ENCODE peak calls at places on chromosome 22, in nine cellular contexts. O, K, W, R, M, V, T, H and X are unnamed samples.

GRCh38 chr22:45942344-45942743 is 34.6 kb downstream of the WNT7B start:
- DNase-seq in R (no peak), T (no peak), O (no peak), K (no peak), M (no peak), V (no peak), H (no peak), W (no peak), X (no peak)

GRCh38 chr22:41913842-41914534 is 886 bp downstream of the SHISA8 start:
- DNase-seq in R (peak), T (peak), K (peak), W (no peak), H (no peak), O (no peak), V (no peak), M (no peak), X (no peak)

GRCh38 chr22:38715176-38715764 is 9.5 kb downstream of the GTPBP1 start:
- DNase-seq in R (peak), W (no peak), T (no peak), O (no peak), K (no peak), V (no peak), M (no peak), H (no peak), X (no peak)

GRCh38 chr22:47163876-47164513 is 401.5 kb downstream of the TBC1D22A start:
- DNase-seq in R (peak), K (no peak), O (no peak), T (no peak), V (no peak), M (no peak), H (no peak), W (no peak), X (no peak)

GRCh38 chr22:19634206-19634536 is 80.1 kb upstream of the SEPTIN5 start:
- DNase-seq in K (no peak), V (no peak), W (no peak), H (no peak), M (no peak), T (no peak), O (peak), R (peak), X (no peak)

GRCh38 chr22:50032109-50032871 is 19.7 kb upstream of the IL17REL start:
- DNase-seq in O (peak), K (no peak), W (no peak), V (no peak), T (no peak), H (no peak), M (no peak), R (peak), X (no peak)

GRCh38 chr22:40237788-40238424 is 60.2 kb downstream of the TNRC6B start:
- DNase-seq in V (no peak), K (no peak), M (no peak), R (no peak), H (no peak), W (no peak), O (no peak), T (no peak), X (no peak)

GRCh38 chr22:46815132-46815531 is 52.7 kb downstream of the TBC1D22A start:
- DNase-seq in K (no peak), V (no peak), M (no peak), O (no peak), W (no peak), T (no peak), R (no peak), H (no peak), X (no peak)

GRCh38 chr22:31244044-31244942 is 32.2 kb downstream of the LIMK2 start:
- DNase-seq in O (peak), H (no peak), R (peak), T (peak), V (no peak), W (peak), M (no peak), K (no peak), X (no peak)

GRCh38 chr22:20469110-20469855 is 26.3 kb downstream of the KLHL22 start:
- DNase-seq in H (no peak), W (no peak), V (no peak), T (no peak), O (no peak), R (peak), M (no peak), K (no peak), X (no peak)

GRCh38 chr22:28658448-28658847 is 21.2 kb downstream of the TTC28 start:
- DNase-seq in W (no peak), H (no peak), V (no peak), O (no peak), R (no peak), K (no peak), T (no peak), M (no peak), X (no peak)

GRCh38 chr22:47605441-47605840 is 843.0 kb downstream of the TBC1D22A start:
- DNase-seq in M (no peak), T (no peak), R (no peak), K (no peak), O (peak), H (no peak), V (no peak), W (no peak), X (no peak)

GRCh38 chr22:39556970-39557811 is 13.4 kb upstream of the CACNA1I start:
- DNase-seq in T (peak), W (no peak), O (peak), V (no peak), M (no peak), K (no peak), H (peak), R (peak), X (peak)

GRCh38 chr22:24703101-24703500 is 71.4 kb downstream of the PIWIL3 start:
- DNase-seq in O (no peak), W (no peak), H (no peak), V (no peak), T (no peak), M (no peak), R (no peak), K (no peak), X (no peak)

GRCh38 chr22:36367066-36367465 is 20.7 kb downstream of the MYH9 start:
- DNase-seq in K (no peak), O (no peak), T (no peak), W (no peak), H (no peak), M (no peak), V (no peak), R (no peak), X (no peak)

GRCh38 chr22:17303840-17304779 is 65.2 kb upstream of the CECR2 start:
- DNase-seq in K (no peak), V (no peak), M (no peak), W (no peak), H (peak), R (no peak), O (no peak), T (no peak), X (no peak)

GRCh38 chr22:17724678-17725464 is 49.4 kb downstream of the BID start:
- DNase-seq in T (peak), R (no peak), H (no peak), W (no peak), K (no peak), O (no peak), V (no peak), M (peak), X (no peak)

GRCh38 chr22:48832592-48832991 is 995.1 kb downstream of the BRD1 start:
- DNase-seq in O (no peak), R (no peak), M (no peak), V (no peak), T (no peak), W (no peak), H (no peak), K (no peak), X (no peak)

GRCh38 chr22:31296258-31296657 is 4.0 kb upstream of the PIK3IP1 start:
- DNase-seq in K (no peak), V (no peak), H (no peak), R (no peak), W (no peak), T (no peak), O (no peak), M (no peak), X (no peak)

GRCh38 chr22:23282089-23282501 is 101.8 kb downstream of the BCR start:
- DNase-seq in W (peak), V (no peak), O (no peak), H (no peak), M (peak), T (no peak), K (no peak), R (no peak), X (no peak)

GRCh38 chr22:32758866-32759385 is 42.6 kb upstream of the TIMP3 start:
- DNase-seq in W (no peak), O (no peak), V (no peak), K (no peak), H (no peak), M (no peak), R (no peak), T (no peak), X (no peak)

GRCh38 chr22:31346255-31346732 is at the start of gene PATZ1:
- DNase-seq in O (peak), W (peak), V (peak), T (peak), K (peak), M (peak), H (peak), R (peak), X (peak)